ENCODE peak calls at places on chromosome 12, in four cellular contexts. R is left cardiac atrium, A is astrocyte of the cerebellum, B is HuH-7. K is an unnamed sample.

GRCh38 chr12:67625004-67625403 is 23.5 kb upstream of the DYRK2 start:
- DNase-seq in A (no peak), R (no peak), B (no peak), K (no peak)

GRCh38 chr12:46574853-46575252 is 202.3 kb upstream of the SLC38A2 start:
- DNase-seq in R (no peak), B (no peak), A (no peak), K (no peak)

GRCh38 chr12:9760699-9761406 is at the start of gene CD69:
- DNase-seq in B (no peak), A (no peak), R (no peak), K (no peak)

GRCh38 chr12:51430196-51430895 is 5.7 kb downstream of the SLC4A8 start:
- DNase-seq in A (no peak), R (no peak), B (peak), K (no peak)

GRCh38 chr12:54032627-54033100 is at the start of gene HOXC5:
- DNase-seq in R (no peak), B (peak), A (peak), K (no peak)

GRCh38 chr12:53578783-53579182 is 47.4 kb downstream of the ATF7 start:
- DNase-seq in B (no peak), R (no peak), A (no peak), K (no peak)

GRCh38 chr12:64923536-64923935 is 99.1 kb downstream of the TBC1D30 start:
- DNase-seq in A (no peak), B (no peak), R (no peak), K (no peak)

GRCh38 chr12:52622349-52622748 is 4.0 kb upstream of the KRT73 start:
- DNase-seq in B (no peak), A (no peak), R (no peak), K (no peak)

GRCh38 chr12:107864235-107864634 is 89.7 kb downstream of the ASCL4 start:
- DNase-seq in R (no peak), A (no peak), B (no peak), K (no peak)

GRCh38 chr12:21940972-21941521 is at the start of gene ABCC9:
- DNase-seq in R (peak), A (no peak), B (peak), K (no peak)

GRCh38 chr12:5442251-5443006 is 10.5 kb downstream of the NTF3 start:
- DNase-seq in A (peak), B (peak), R (no peak), K (peak)

GRCh38 chr12:52389313-52390207 is 4.1 kb upstream of the KRT84 start:
- DNase-seq in A (no peak), B (no peak), R (no peak), K (no peak)

GRCh38 chr12:107344035-107344808 is 250.9 kb upstream of the CRY1 start:
- DNase-seq in B (no peak), A (peak), R (no peak), K (no peak)

GRCh38 chr12:115963030-115963480 is 314.4 kb downstream of the MED13L start:
- DNase-seq in A (peak), B (no peak), R (no peak), K (peak)

GRCh38 chr12:114408881-114409795 is 3.2 kb upstream of the TBX5 start:
- DNase-seq in B (no peak), R (peak), A (no peak), K (no peak)

GRCh38 chr12:31227401-31227981 is 98.5 kb downstream of the SINHCAF start:
- DNase-seq in R (no peak), B (no peak), A (no peak), K (no peak)

GRCh38 chr12:87270894-87271293 is 758.3 kb downstream of the C12orf50 start:
- DNase-seq in A (no peak), B (no peak), R (no peak), K (peak)

GRCh38 chr12:29103539-29103974 is 45.5 kb upstream of the FAR2 start:
- DNase-seq in A (no peak), R (no peak), B (no peak), K (no peak)

GRCh38 chr12:8541591-8541990 is 886 bp upstream of the CLEC4E start:
- DNase-seq in R (no peak), A (no peak), B (no peak), K (no peak)

GRCh38 chr12:106147956-106148355 is 9.2 kb upstream of the NUAK1 start:
- DNase-seq in A (no peak), B (no peak), R (peak), K (no peak)

GRCh38 chr12:132523576-132524331 is 33.8 kb downstream of the FBRSL1 start:
- DNase-seq in R (peak), A (no peak), B (peak), K (peak)

GRCh38 chr12:121466800-121467637 is 67.1 kb downstream of the RNF34 start:
- DNase-seq in A (peak), R (peak), B (peak), K (peak)

GRCh38 chr12:101686176-101686575 is 11.3 kb upstream of the CHPT1 start:
- DNase-seq in R (no peak), A (no peak), B (no peak), K (no peak)

GRCh38 chr12:113468365-113469223 is 3.1 kb downstream of the LHX5 start:
- DNase-seq in R (no peak), A (no peak), B (no peak), K (no peak)

GRCh38 chr12:99916555-99916954 is 68.2 kb downstream of the ANKS1B start:
- DNase-seq in R (no peak), A (no peak), B (no peak), K (no peak)

GRCh38 chr12:80187660-80188090 is 88.3 kb downstream of the OTOGL start:
- DNase-seq in B (no peak), A (peak), R (peak), K (no peak)

GRCh38 chr12:15256760-15257159 is 35.5 kb upstream of the RERG start:
- DNase-seq in B (no peak), R (no peak), A (peak), K (no peak)

GRCh38 chr12:95976416-95976832 is 19.7 kb downstream of the HAL start:
- DNase-seq in A (no peak), B (no peak), R (no peak), K (no peak)

GRCh38 chr12:121383601-121384019 is 16.3 kb upstream of the RNF34 start:
- DNase-seq in B (no peak), A (no peak), R (no peak), K (no peak)

GRCh38 chr12:108313609-108314331 is 25.3 kb downstream of the CMKLR1 start:
- DNase-seq in B (no peak), A (no peak), R (peak), K (no peak)

GRCh38 chr12:121533391-121534090 is 47.3 kb downstream of the KDM2B start:
- DNase-seq in B (no peak), R (no peak), A (no peak), K (no peak)

GRCh38 chr12:58479403-58479802 is 440.9 kb downstream of the LRIG3 start:
- DNase-seq in R (no peak), A (no peak), B (no peak), K (no peak)